ENCODE peak calls at places on chromosome 2, in eight cellular contexts. R is heart left ventricle; B is naive thymus-derived CD4-positive, alpha-beta T cell; V is CD8-positive, alpha-beta memory T cell; A is effector memory CD4-positive, alpha-beta T cell; C is IMR-90; K is left lung; U is right cardiac atrium. L is an unnamed sample.

GRCh38 chr2:222950886-222951285 is 90.0 kb downstream of the ACSL3 start:
- DNase-seq in C (peak; percentile 91), U (no peak), B (no peak), K (no peak), R (no peak), A (no peak), V (no peak), L (no peak)

GRCh38 chr2:96967436-96967835 is 18.9 kb downstream of the FAM178B start:
- DNase-seq in K (no peak), B (no peak), C (no peak), A (no peak), U (no peak), R (no peak), V (no peak), L (no peak)

GRCh38 chr2:28395334-28396061 is 2.8 kb downstream of the FOSL2 start:
- DNase-seq in B (no peak), U (peak; percentile 82), A (no peak), C (peak; percentile 56), K (peak; percentile 84), V (no peak), R (peak; percentile 56), L (peak; percentile 46)

GRCh38 chr2:68799138-68799537 is 64.5 kb downstream of the ARHGAP25 start:
- DNase-seq in B (no peak), C (no peak), U (no peak), K (no peak), V (no peak), R (no peak), A (no peak), L (no peak)

GRCh38 chr2:234111523-234111922 is 61.0 kb downstream of the SPP2 start:
- DNase-seq in C (peak; percentile 7), U (no peak), R (no peak), B (no peak), A (no peak), K (no peak), V (no peak), L (no peak)

GRCh38 chr2:20478961-20479360 is 32.1 kb downstream of the RHOB start:
- DNase-seq in A (no peak), U (no peak), K (no peak), B (no peak), V (no peak), R (no peak), C (no peak), L (no peak)

GRCh38 chr2:107687087-107687486 is 139.6 kb upstream of the RGPD4 start:
- DNase-seq in A (no peak), K (no peak), V (no peak), C (no peak), B (no peak), U (no peak), R (no peak), L (no peak)

GRCh38 chr2:132448771-132449170 is 32.2 kb downstream of the GPR39 start:
- DNase-seq in A (no peak), B (no peak), R (no peak), U (peak; percentile 44), K (no peak), C (peak; percentile 55), V (no peak), L (no peak)

GRCh38 chr2:165876269-165876668 is 77.3 kb downstream of the TTC21B start:
- DNase-seq in A (no peak), R (no peak), B (no peak), U (no peak), V (no peak), K (no peak), C (no peak), L (no peak)

GRCh38 chr2:174602741-174603140 is 5.1 kb upstream of the WIPF1 start:
- DNase-seq in R (no peak), V (no peak), U (no peak), C (no peak), K (no peak), B (no peak), A (no peak), L (no peak)

GRCh38 chr2:141041281-141041680 is 1089.5 kb downstream of the LRP1B start:
- DNase-seq in A (no peak), V (no peak), U (no peak), B (no peak), R (no peak), C (peak; percentile 36), K (no peak), L (no peak)

GRCh38 chr2:101337877-101338276 is 29.4 kb upstream of the RNF149 start:
- DNase-seq in R (no peak), A (no peak), K (no peak), V (no peak), C (peak; percentile 43), U (no peak), B (no peak), L (no peak)
- H3K4me1 ChIP-seq in R (no peaks in the 10 kb centered on the region), A (peaks cover 22% of the 10 kb centered on the region), K (peaks cover 29% of the 10 kb centered on the region), V (peaks cover 33% of the 10 kb centered on the region), C (peaks cover 2% of the 10 kb centered on the region), U (no peaks in the 10 kb centered on the region), B (peaks cover 6% of the 10 kb centered on the region), L (no peaks in the 10 kb centered on the region)

GRCh38 chr2:32838418-32838817 is 108.3 kb upstream of the LTBP1 start:
- DNase-seq in V (no peak), K (no peak), A (no peak), U (no peak), B (no peak), C (no peak), R (peak; percentile 25), L (no peak)
- H3K4me1 ChIP-seq in V (no peaks in the 10 kb centered on the region), K (no peaks in the 10 kb centered on the region), A (no peaks in the 10 kb centered on the region), U (peaks cover 3% of the 10 kb centered on the region), B (no peaks in the 10 kb centered on the region), C (no peaks in the 10 kb centered on the region), R (no peaks in the 10 kb centered on the region), L (peaks cover 29% of the 10 kb centered on the region)

GRCh38 chr2:164456599-164456998 is 164.7 kb downstream of the GRB14 start:
- DNase-seq in R (no peak), K (no peak), U (no peak), B (no peak), V (no peak), C (no peak), A (no peak), L (no peak)
- H3K4me1 ChIP-seq in R (no peaks in the 10 kb centered on the region), K (no peaks in the 10 kb centered on the region), U (no peaks in the 10 kb centered on the region), B (no peaks in the 10 kb centered on the region), V (no peaks in the 10 kb centered on the region), C (no peaks in the 10 kb centered on the region), A (no peaks in the 10 kb centered on the region), L (no peaks in the 10 kb centered on the region)

GRCh38 chr2:201450910-201451329 is 338 bp downstream of the TRAK2 start:
- DNase-seq in C (peak; percentile 29), U (no peak), B (no peak), K (no peak), A (no peak), V (no peak), R (no peak), L (no peak)
- H3K4me1 ChIP-seq in C (peaks cover 2% of the 10 kb centered on the region), U (peaks cover 3% of the 10 kb centered on the region), B (peaks cover 37% of the 10 kb centered on the region), K (peaks cover 49% of the 10 kb centered on the region), A (peaks cover 22% of the 10 kb centered on the region), V (peaks cover 52% of the 10 kb centered on the region), R (no peaks in the 10 kb centered on the region), L (peaks cover 80% of the 10 kb centered on the region)

GRCh38 chr2:239912171-239912937 is 112.8 kb downstream of the NDUFA10 start:
- DNase-seq in C (no peak), B (no peak), K (no peak), U (no peak), R (no peak), V (no peak), A (no peak), L (no peak)
- H3K4me1 ChIP-seq in C (no peaks in the 10 kb centered on the region), B (peaks cover 4% of the 10 kb centered on the region), K (peaks cover 29% of the 10 kb centered on the region), U (no peaks in the 10 kb centered on the region), R (no peaks in the 10 kb centered on the region), V (peaks cover 12% of the 10 kb centered on the region), A (peaks cover 13% of the 10 kb centered on the region), L (peaks cover 15% of the 10 kb centered on the region)

DNA sequence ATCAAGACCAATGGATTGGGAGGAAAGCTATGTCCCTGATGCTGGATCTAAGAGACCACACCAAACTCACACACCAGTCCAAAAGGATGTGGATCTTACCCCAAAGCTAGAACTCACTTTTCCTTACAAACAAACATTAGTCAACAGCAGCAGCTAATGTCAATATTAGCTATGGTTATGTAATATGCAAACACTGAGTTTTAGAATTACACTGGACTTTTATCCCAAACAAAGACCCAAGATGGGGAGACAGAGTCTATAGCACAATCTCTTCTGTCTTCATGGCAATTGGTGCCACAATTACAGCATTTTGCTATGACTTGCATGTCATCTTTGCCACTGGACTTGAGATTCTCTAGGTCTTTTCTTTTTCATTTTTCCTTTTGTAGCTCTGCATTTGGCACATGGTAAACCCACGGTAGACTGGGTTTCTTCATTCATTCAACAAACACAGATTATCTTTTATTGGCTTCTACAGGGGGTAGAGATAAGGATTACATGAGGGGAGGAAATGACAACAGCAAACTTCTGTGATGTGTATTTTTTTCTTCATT is 59.0 kb downstream of the SPRED2 start:
- DNase-seq in A (no peak), K (no peak), V (no peak), R (no peak), U (no peak), C (no peak), B (no peak), L (no peak)
- H3K4me1 ChIP-seq in A (no peaks in the 10 kb centered on the region), K (peaks cover 55% of the 10 kb centered on the region), V (no peaks in the 10 kb centered on the region), R (peaks cover 34% of the 10 kb centered on the region), U (peaks cover 14% of the 10 kb centered on the region), C (peaks cover 18% of the 10 kb centered on the region), B (no peaks in the 10 kb centered on the region), L (peaks cover 73% of the 10 kb centered on the region)